ENCODE peak calls at places on chromosomes 1 and 21, in eight cellular contexts. B is cardiac fibroblast, A is prostate gland, E is heart left ventricle, D is psoas muscle, L is colonic mucosa, K is IMR-90, U is left lung. T is an unnamed sample.

GRCh38 chr1:228488107-228488817 is 1.1 kb downstream of the RNF187 start:
- DNase-seq in B (no peak), A (no peak), E (no peak), D (no peak), L (no peak), K (no peak), U (no peak), T (no peak)

GRCh38 chr1:202821467-202821866 is 10.7 kb downstream of the PCAT6 start:
- DNase-seq in B (peak), A (no peak), E (no peak), D (no peak), L (no peak), K (peak), U (no peak), T (peak)

GRCh38 chr1:178091986-178092745 is 1.7 kb upstream of the RASAL2 start:
- DNase-seq in B (peak), A (no peak), E (no peak), D (no peak), L (no peak), K (peak), U (no peak), T (peak)

GRCh38 chr1:16617101-16617727 is 3.9 kb upstream of the NBPF1 start:
- DNase-seq in B (no peak), A (no peak), E (peak), D (no peak), L (peak), K (no peak), U (peak), T (no peak)

GRCh38 chr1:115654663-115655306 is 13.0 kb downstream of the VANGL1 start:
- DNase-seq in B (peak), A (peak), E (peak), D (no peak), L (no peak), K (peak), U (no peak), T (no peak)

GRCh38 chr1:54547601-54548388 is at the start of gene ACOT11:
- DNase-seq in B (peak), A (peak), E (peak), D (peak), L (peak), K (peak), U (peak), T (peak)

GRCh38 chr21:41992576-41992975 is 17.6 kb downstream of the ZBTB21 start:
- DNase-seq in B (no peak), A (no peak), E (no peak), D (no peak), L (no peak), K (no peak), U (no peak), T (no peak)

GRCh38 chr1:19435851-19436465 is 49.4 kb downstream of the CAPZB start:
- DNase-seq in B (peak), A (no peak), E (no peak), D (no peak), L (no peak), K (peak), U (no peak), T (peak)

GRCh38 chr1:169070547-169070946 is 35.9 kb upstream of the ATP1B1 start:
- DNase-seq in B (no peak), A (no peak), E (no peak), D (no peak), L (no peak), K (no peak), U (no peak), T (no peak)

GRCh38 chr1:203539831-203540546 is 46.0 kb downstream of the OPTC start:
- DNase-seq in B (no peak), A (no peak), E (no peak), D (no peak), L (no peak), K (peak), U (no peak), T (no peak)

GRCh38 chr1:50352428-50352827 is 70.8 kb downstream of the DMRTA2 start:
- DNase-seq in B (peak), A (no peak), E (no peak), D (no peak), L (no peak), K (no peak), U (no peak), T (no peak)

GRCh38 chr1:200217703-200218102 is 190.2 kb downstream of the NR5A2 start:
- DNase-seq in B (no peak), A (peak), E (no peak), D (no peak), L (peak), K (no peak), U (no peak), T (no peak)

GRCh38 chr1:228141871-228142615 is 2.0 kb downstream of the GUK1 start:
- DNase-seq in B (no peak), A (no peak), E (no peak), D (no peak), L (no peak), K (peak), U (no peak), T (no peak)

GRCh38 chr1:221100196-221100950 is 221.1 kb downstream of the HLX start:
- DNase-seq in B (peak), A (no peak), E (no peak), D (no peak), L (no peak), K (peak), U (no peak), T (peak)

GRCh38 chr1:10753279-10753678 is 43.2 kb downstream of the CASZ1 start:
- DNase-seq in B (no peak), A (no peak), E (no peak), D (no peak), L (no peak), K (no peak), U (no peak), T (no peak)

GRCh38 chr1:57605933-57606332 is 182.1 kb upstream of the DAB1 start:
- DNase-seq in B (no peak), A (no peak), E (no peak), D (no peak), L (no peak), K (no peak), U (no peak), T (no peak)

GRCh38 chr1:154429118-154429517 is 24.0 kb downstream of the IL6R start:
- DNase-seq in B (no peak), A (no peak), E (no peak), D (no peak), L (no peak), K (no peak), U (no peak), T (no peak)

GRCh38 chr1:18947570-18947969 is 8.9 kb downstream of the IFFO2 start:
- DNase-seq in B (no peak), A (no peak), E (no peak), D (no peak), L (no peak), K (no peak), U (no peak), T (no peak)

GRCh38 chr1:193406901-193407300 is 220.5 kb upstream of the B3GALT2 start:
- DNase-seq in B (peak), A (no peak), E (no peak), D (no peak), L (peak), K (peak), U (no peak), T (peak)

GRCh38 chr1:202144510-202145324 is at the start of gene ARL8A:
- DNase-seq in B (no peak), A (peak), E (peak), D (peak), L (peak), K (peak), U (peak), T (peak)

GRCh38 chr1:6743189-6744101 is 41.8 kb upstream of the CAMTA1 start:
- DNase-seq in B (peak), A (peak), E (peak), D (peak), L (peak), K (peak), U (peak), T (peak)

GRCh38 chr1:61149010-61149860 is 66.9 kb downstream of the NFIA start:
- DNase-seq in B (no peak), A (no peak), E (no peak), D (no peak), L (no peak), K (no peak), U (no peak), T (no peak)

GRCh38 chr1:216186816-216187215 is 236.4 kb downstream of the USH2A start:
- DNase-seq in B (peak), A (no peak), E (no peak), D (no peak), L (no peak), K (peak), U (no peak), T (peak)

GRCh38 chr1:109255097-109255651 is 5.8 kb downstream of the CELSR2 start:
- DNase-seq in B (no peak), A (no peak), E (no peak), D (no peak), L (no peak), K (no peak), U (no peak), T (no peak)

GRCh38 chr1:150466964-150467363 is 20.3 kb upstream of the TARS2 start:
- DNase-seq in B (no peak), A (no peak), E (no peak), D (no peak), L (no peak), K (no peak), U (no peak), T (no peak)

GRCh38 chr1:175146535-175147213 is 45.9 kb downstream of the KIAA0040 start:
- DNase-seq in B (peak), A (peak), E (peak), D (peak), L (peak), K (peak), U (peak), T (peak)
- TF ChIP-seq CTCF in B (peak), A (peak), E (peak), D (peak), L (peak), K (peak), U (peak), T (peak)

DNA sequence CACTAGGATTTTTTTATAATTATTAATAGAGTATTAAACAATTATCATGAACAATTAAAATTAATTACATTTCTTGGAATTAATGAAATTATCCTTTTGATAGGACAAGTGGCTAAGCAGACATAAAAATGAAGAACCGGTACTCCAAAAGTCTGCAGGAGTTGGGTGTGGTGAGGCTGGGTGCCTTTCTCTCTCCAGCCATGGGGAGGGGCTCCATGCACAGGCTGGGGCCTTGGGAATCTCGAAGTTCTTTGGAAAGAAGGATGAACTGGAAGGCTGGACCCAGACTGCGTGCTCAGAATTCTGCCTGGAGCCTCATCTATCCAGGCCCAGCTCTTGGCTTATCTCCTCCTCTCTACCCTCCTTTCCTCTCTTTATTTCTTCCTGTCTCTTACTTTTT is 94.1 kb downstream of the ACTL8 start:
- DNase-seq in B (peak), A (no peak), E (no peak), D (no peak), L (no peak), K (peak), U (no peak), T (no peak)
- TF ChIP-seq CTCF in B (peak), A (no peak), E (peak), D (no peak), L (no peak), K (peak), U (no peak), T (peak)

GRCh38 chr21:37074546-37074945 is 1.5 kb downstream of the TTC3 start:
- DNase-seq in B (no peak), A (no peak), E (no peak), D (no peak), L (no peak), K (no peak), U (no peak), T (peak)

GRCh38 chr21:37074195-37074510 is 1.1 kb downstream of the TTC3 start:
- DNase-seq in B (no peak), A (no peak), E (no peak), D (no peak), L (peak), K (no peak), U (no peak), T (no peak)

GRCh38 chr21:37072988-37073416 is at the start of the genes PIGP and TTC3:
- DNase-seq in B (peak), A (peak), E (peak), D (peak), L (peak), K (peak), U (peak), T (peak)

GRCh38 chr21:37072239-37072987 is 458 bp downstream of the PIGP start:
- DNase-seq in B (peak), A (peak), E (peak), D (peak), L (peak), K (peak), U (peak), T (no peak)

GRCh38 chr21:37073417-37074194 is 552 bp downstream of the TTC3 start:
- DNase-seq in B (peak), A (peak), E (peak), D (no peak), L (peak), K (peak), U (peak), T (peak)
- TF ChIP-seq CTCF in B (no peak), A (peak), E (no peak), D (no peak), L (no peak), K (no peak), U (no peak), T (no peak)

GRCh38 chr1:230215049-230215448 is 148.0 kb downstream of the GALNT2 start:
- DNase-seq in B (peak), A (no peak), E (peak), D (peak), L (peak), K (peak), U (no peak), T (peak)
- TF ChIP-seq CTCF in B (peak), A (peak), E (peak), D (peak), L (peak), K (peak), U (peak), T (peak)

DNA sequence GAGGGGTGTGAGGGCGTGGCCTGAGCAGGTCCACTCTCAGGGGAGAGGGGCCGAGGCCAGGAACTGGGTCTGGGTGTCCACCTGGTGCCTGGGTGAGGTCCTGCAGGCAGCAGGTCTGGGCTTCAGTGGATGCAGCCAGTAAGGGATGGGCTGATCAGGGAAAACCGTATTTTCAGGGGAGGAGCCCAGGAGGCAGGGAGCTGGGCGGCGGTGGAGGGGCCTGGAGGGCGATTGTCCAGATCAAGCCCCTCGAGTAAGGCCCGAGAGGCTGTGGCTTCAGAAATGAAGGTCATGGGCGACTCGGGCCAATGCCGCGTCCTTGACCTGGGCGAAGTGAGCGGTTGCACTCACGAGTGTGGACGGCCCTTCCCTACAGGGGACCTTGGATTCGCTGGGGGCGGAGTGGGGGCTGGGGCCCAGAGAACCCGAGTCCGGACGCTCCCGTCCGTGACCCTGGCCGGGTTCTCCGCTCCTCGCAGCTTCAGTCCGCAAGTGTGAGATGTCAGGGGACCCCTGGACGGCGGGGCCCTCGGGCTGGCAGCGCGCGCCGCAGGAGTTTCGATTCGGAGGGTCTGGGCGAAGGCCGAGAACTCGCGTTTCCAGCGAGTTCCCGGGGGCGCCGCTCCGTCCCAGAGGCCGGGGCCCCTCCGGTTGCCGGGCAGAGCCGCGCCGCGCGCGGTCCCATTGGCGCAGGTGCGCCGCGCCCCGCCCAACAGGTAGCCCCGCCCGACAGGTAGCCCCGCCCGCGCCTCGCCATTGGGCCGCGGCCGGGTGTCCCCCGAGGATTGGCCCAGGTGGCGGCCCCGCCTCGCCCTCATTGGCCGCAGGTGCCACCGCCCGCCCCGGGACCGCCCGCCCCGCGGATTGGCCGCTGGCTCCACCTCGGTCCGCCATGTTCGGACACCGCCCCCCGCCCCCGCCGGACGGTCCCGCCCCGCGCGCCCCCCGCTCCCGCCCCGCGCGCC is at the start of gene PRKCZ:
- DNase-seq in B (no peak), A (peak), E (peak), D (peak), L (peak), K (no peak), U (peak), T (peak)
- TF ChIP-seq CTCF in B (peak), A (peak), E (no peak), D (no peak), L (peak), K (no peak), U (peak), T (peak)

GRCh38 chr1:8988618-8988967 is 37.6 kb downstream of the SLC2A7 start:
- DNase-seq in B (no peak), A (no peak), E (no peak), D (no peak), L (no peak), K (no peak), U (no peak), T (no peak)

GRCh38 chr1:8987881-8988617 is 38.2 kb downstream of the SLC2A7 start:
- DNase-seq in B (peak), A (peak), E (peak), D (peak), L (peak), K (peak), U (peak), T (peak)

GRCh38 chr1:8989821-8990220 is 36.4 kb downstream of the SLC2A7 start:
- DNase-seq in B (peak), A (no peak), E (no peak), D (no peak), L (no peak), K (no peak), U (no peak), T (peak)

GRCh38 chr1:8989061-8989460 is 37.2 kb downstream of the SLC2A7 start:
- DNase-seq in B (no peak), A (no peak), E (no peak), D (no peak), L (no peak), K (no peak), U (no peak), T (no peak)

DNA sequence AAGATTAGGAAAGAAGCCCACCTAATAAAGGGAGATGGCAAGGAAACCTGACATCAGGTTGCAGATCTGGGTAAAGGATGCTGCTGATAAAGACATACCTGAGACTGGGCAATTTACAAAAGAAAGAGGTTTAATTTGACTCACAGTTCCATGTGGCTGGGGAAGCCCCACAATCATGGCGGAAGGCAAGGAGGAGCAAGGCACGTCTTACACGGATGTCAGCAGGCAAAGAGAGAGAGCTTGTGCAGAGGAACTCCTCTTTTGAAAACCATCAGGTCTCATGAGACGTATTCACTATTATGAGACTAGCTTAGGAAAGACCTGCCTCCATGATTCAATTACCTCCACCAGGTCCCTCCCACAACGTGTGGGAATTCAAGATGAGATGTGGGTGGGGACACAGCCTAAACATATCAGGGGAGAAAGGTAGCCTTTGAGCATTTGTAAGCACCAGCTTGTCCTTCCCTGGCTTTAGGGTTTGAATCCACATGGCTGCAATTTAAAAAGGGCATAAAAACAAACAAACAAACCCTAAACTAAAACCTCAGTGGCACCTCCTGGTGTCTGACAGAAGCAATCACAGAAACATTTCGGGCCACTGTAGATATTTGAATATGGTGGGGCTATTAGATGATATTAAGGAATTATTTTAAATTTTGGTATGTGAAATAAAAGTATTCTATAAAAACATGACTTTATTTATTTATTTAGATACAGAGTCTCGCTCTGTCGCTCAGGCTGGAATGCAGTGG is 33.1 kb downstream of the SLC2A7 start:
- DNase-seq in B (peak), A (no peak), E (no peak), D (no peak), L (no peak), K (no peak), U (no peak), T (no peak)
- TF ChIP-seq CTCF in B (peak), A (no peak), E (no peak), D (no peak), L (no peak), K (peak), U (no peak), T (peak)

GRCh38 chr1:172917972-172918371 is 132.8 kb downstream of the TNFSF18 start:
- DNase-seq in B (peak), A (no peak), E (no peak), D (no peak), L (no peak), K (peak), U (no peak), T (peak)

GRCh38 chr1:172914517-172915144 is 136.1 kb downstream of the TNFSF18 start:
- DNase-seq in B (peak), A (no peak), E (no peak), D (no peak), L (no peak), K (peak), U (no peak), T (peak)

GRCh38 chr1:172915276-172915675 is 135.5 kb downstream of the TNFSF18 start:
- DNase-seq in B (no peak), A (no peak), E (no peak), D (no peak), L (no peak), K (no peak), U (no peak), T (no peak)

GRCh38 chr1:172918478-172918877 is 132.3 kb downstream of the TNFSF18 start:
- DNase-seq in B (no peak), A (no peak), E (no peak), D (no peak), L (no peak), K (no peak), U (no peak), T (no peak)

GRCh38 chr1:172916126-172916525 is 134.6 kb downstream of the TNFSF18 start:
- DNase-seq in B (peak), A (no peak), E (no peak), D (no peak), L (no peak), K (peak), U (no peak), T (no peak)
- TF ChIP-seq CTCF in B (no peak), A (no peak), E (no peak), D (no peak), L (no peak), K (no peak), U (no peak), T (no peak)

GRCh38 chr1:24094554-24094953 is 17.4 kb downstream of the MYOM3 start:
- DNase-seq in B (no peak), A (no peak), E (no peak), D (peak), L (no peak), K (no peak), U (no peak), T (no peak)
- TF ChIP-seq CTCF in B (peak), A (no peak), E (no peak), D (no peak), L (no peak), K (no peak), U (no peak), T (no peak)

GRCh38 chr1:180248731-180249681 is 18.9 kb downstream of the LHX4 start:
- DNase-seq in B (no peak), A (no peak), E (no peak), D (no peak), L (no peak), K (no peak), U (peak), T (no peak)
- TF ChIP-seq CTCF in B (peak), A (no peak), E (no peak), D (no peak), L (no peak), K (no peak), U (no peak), T (no peak)

T was measured in fibroblast of villous mesenchyme.